ENCODE peak calls at places on chromosomes 1 and 21, in ten cellular contexts. F, W, Y, L, S, B, N, Z, P and E are unnamed samples.
A peak's percentile ranks its signal among the peaks of the same experiment; 100 is the strongest.

GRCh38 chr1:56229183-56229582 is 350.2 kb downstream of the PLPP3 start:
- DNase-seq in S (no peak), N (no peak), P (peak; percentile 17), B (no peak), Z (no peak), F (peak; percentile 54), W (no peak), L (no peak), Y (no peak), E (no peak)

GRCh38 chr1:183719976-183720497 is 66.9 kb upstream of the APOBEC4 start:
- DNase-seq in F (no peak), N (no peak), P (peak; percentile 38), Y (no peak), W (no peak), S (no peak), Z (no peak), L (no peak), B (no peak), E (no peak)

GRCh38 chr1:203828424-203828823 is 33.0 kb upstream of the SNRPE start:
- DNase-seq in B (no peak), W (no peak), S (no peak), L (no peak), P (no peak), F (no peak), Y (no peak), N (no peak), Z (no peak), E (no peak)

GRCh38 chr1:54977938-54978337 is 2.5 kb upstream of the TMEM61 start:
- DNase-seq in L (no peak), Y (no peak), W (no peak), S (peak; percentile 13), P (no peak), B (no peak), N (no peak), Z (no peak), F (no peak), E (no peak)

GRCh38 chr1:9128161-9128519 is 762 bp downstream of the GPR157 start:
- DNase-seq in P (peak; percentile 29), Y (no peak), S (no peak), F (no peak), L (no peak), Z (no peak), W (peak; percentile 36), N (no peak), B (no peak), E (no peak)

GRCh38 chr1:44811234-44811633 is 2.9 kb downstream of the BTBD19 start:
- DNase-seq in Z (no peak), B (no peak), Y (no peak), N (no peak), P (peak; percentile 61), W (no peak), S (no peak), F (no peak), L (no peak), E (no peak)

GRCh38 chr1:40762144-40762923 is 21.3 kb upstream of the KCNQ4 start:
- DNase-seq in L (no peak), Z (no peak), N (no peak), P (no peak), S (no peak), B (no peak), F (no peak), Y (no peak), W (no peak), E (no peak)

GRCh38 chr1:41350055-41350378 is 11.2 kb upstream of the FOXO6 start:
- DNase-seq in P (no peak), W (no peak), F (no peak), B (no peak), L (no peak), Y (no peak), Z (no peak), S (no peak), N (no peak), E (no peak)

GRCh38 chr1:119859647-119860046 is 36.7 kb downstream of the ADAM30 start:
- DNase-seq in W (peak; percentile 76), B (no peak), Y (no peak), F (no peak), Z (no peak), P (peak; percentile 79), S (no peak), L (no peak), N (no peak), E (no peak)

GRCh38 chr1:180291004-180291403 is 60.9 kb downstream of the LHX4 start:
- DNase-seq in P (no peak), F (no peak), L (no peak), B (no peak), Z (no peak), S (no peak), W (no peak), Y (no peak), N (no peak), E (no peak)

GRCh38 chr21:37208741-37209225 is 58.4 kb downstream of the VPS26C start:
- DNase-seq in Z (no peak), F (no peak), B (no peak), P (no peak), N (no peak), L (no peak), W (no peak), S (no peak), Y (no peak), E (no peak)

GRCh38 chr1:31166462-31166861 is 73.2 kb downstream of the NKAIN1 start:
- DNase-seq in Z (no peak), P (no peak), N (no peak), B (no peak), Y (no peak), S (no peak), F (no peak), L (no peak), W (peak; percentile 25), E (peak; percentile 16)

GRCh38 chr1:16139473-16139962 is 16.4 kb downstream of the EPHA2 start:
- DNase-seq in F (no peak), P (peak; percentile 91), S (no peak), B (no peak), L (no peak), W (peak; percentile 68), Y (no peak), Z (no peak), N (no peak), E (no peak)

GRCh38 chr1:2971609-2972008 is 49.7 kb upstream of the ACTRT2 start:
- DNase-seq in F (no peak), Z (no peak), W (no peak), N (no peak), Y (no peak), P (no peak), L (no peak), S (no peak), B (no peak), E (no peak)

GRCh38 chr1:205354259-205354904 is 2.3 kb downstream of the KLHDC8A start:
- DNase-seq in S (no peak), N (peak; percentile 52), Z (peak; percentile 11), W (peak; percentile 75), P (peak; percentile 73), Y (peak; percentile 57), F (peak; percentile 68), L (peak; percentile 67), B (peak; percentile 78), E (peak; percentile 62)

GRCh38 chr1:60280764-60281278 is 207.3 kb upstream of the C1orf87 start:
- DNase-seq in B (no peak), N (no peak), S (no peak), F (no peak), L (no peak), Y (no peak), W (no peak), P (no peak), Z (no peak), E (no peak)

GRCh38 chr1:240827786-240828185 is 215.8 kb upstream of the GREM2 start:
- DNase-seq in B (no peak), F (no peak), S (no peak), P (no peak), N (no peak), Y (no peak), L (no peak), Z (no peak), W (no peak), E (no peak)

GRCh38 chr1:229714964-229715603 is 89.0 kb downstream of the URB2 start:
- DNase-seq in S (no peak), F (no peak), Z (no peak), B (no peak), Y (no peak), P (peak; percentile 11), N (peak; percentile 40), W (peak; percentile 45), L (peak; percentile 28), E (no peak)

GRCh38 chr1:62198781-62199125 is 4.1 kb downstream of the L1TD1 start:
- DNase-seq in F (no peak), P (no peak), W (no peak), B (no peak), S (no peak), N (no peak), L (no peak), Y (no peak), Z (no peak), E (no peak)

GRCh38 chr1:19046972-19047371 is 90.5 kb upstream of the IFFO2 start:
- DNase-seq in B (no peak), S (no peak), P (no peak), Y (no peak), W (no peak), Z (no peak), N (no peak), L (no peak), F (no peak), E (peak; percentile 39)

GRCh38 chr1:198174297-198174696 is 17.5 kb downstream of the NEK7 start:
- DNase-seq in L (no peak), P (peak; percentile 37), B (no peak), N (no peak), W (no peak), Y (peak; percentile 53), F (no peak), S (no peak), Z (no peak), E (no peak)

GRCh38 chr1:154328318-154329151 is 3.2 kb downstream of the ATP8B2 start:
- DNase-seq in F (peak; percentile 73), Z (peak; percentile 74), B (peak; percentile 74), N (peak; percentile 87), Y (peak; percentile 81), L (peak; percentile 89), P (peak; percentile 76), W (peak; percentile 75), S (peak; percentile 14), E (peak; percentile 95)

GRCh38 chr1:206569548-206569947 is 42.7 kb downstream of the EIF2D start:
- DNase-seq in P (no peak), N (no peak), Z (no peak), B (no peak), Y (no peak), W (no peak), S (no peak), L (no peak), F (no peak), E (peak; percentile 15)

GRCh38 chr1:75559141-75559540 is 51.8 kb downstream of the SLC44A5 start:
- DNase-seq in L (no peak), Y (no peak), S (no peak), N (no peak), B (no peak), P (no peak), F (no peak), Z (no peak), W (no peak), E (no peak)

GRCh38 chr1:241531195-241532172 is 694 bp upstream of the KMO start:
- DNase-seq in F (no peak), B (no peak), S (peak; percentile 90), P (peak; percentile 79), N (no peak), W (peak; percentile 83), Z (no peak), L (no peak), Y (peak; percentile 84), E (no peak)

GRCh38 chr21:30153697-30154340 is 12.8 kb downstream of the CLDN17 start:
- DNase-seq in Y (no peak), L (no peak), P (no peak), F (no peak), W (peak; percentile 70), S (no peak), Z (no peak), N (no peak), B (no peak), E (no peak)

GRCh38 chr1:1630191-1630964 is 1.6 kb upstream of the MMP23B start:
- DNase-seq in F (peak; percentile 71), P (peak; percentile 69), Z (peak; percentile 87), S (no peak), L (peak; percentile 93), W (peak; percentile 80), Y (peak; percentile 96), N (peak; percentile 95), B (peak; percentile 34), E (peak; percentile 94)

GRCh38 chr1:223245983-223246382 is 102.9 kb upstream of the TLR5 start:
- DNase-seq in Y (no peak), B (no peak), N (no peak), F (no peak), S (no peak), P (no peak), Z (no peak), W (no peak), L (no peak), E (no peak)